ENCODE peak calls at places on chromosomes 7 and 10, in nine cellular contexts. W is skeletal muscle cell; D is BJ; Q is lung microvascular endothelial cell; E is activated T-helper 1 cell treated with anti-CD3 and anti-CD28 coated beads, Interleukin-12 subunit alpha, Interleukin-12 subunit beta, Interleukin-2, Interleukin-4 antibody, amounts not matched to agents 30 ng/mL and 10 ng/mL and 1 ng/mL, durations not matched to agents 14 hours and 24 hours and 36 hours; K is C1 segment of cervical spinal cord; X is AG04450; O is nucleus accumbens; G is ELR. S is an unnamed sample.

GRCh38 chr10:77244746-77245145 is 392.9 kb downstream of the KCNMA1 start:
- DNase-seq in W (no peak), D (no peak), Q (no peak), E (no peak), K (no peak), X (no peak), O (no peak), G (no peak), S (no peak)

GRCh38 chr7:76220185-76221057 is 18.7 kb downstream of the SRRM3 start:
- DNase-seq in W (peak), D (no peak), Q (no peak), E (no peak), K (no peak), X (no peak), O (peak), G (peak), S (no peak)

GRCh38 chr7:109226699-109227098 is 657.0 kb downstream of the DNAJB9 start:
- DNase-seq in W (no peak), D (no peak), Q (no peak), E (no peak), K (no peak), X (no peak), O (no peak), G (no peak), S (no peak)

GRCh38 chr7:139108256-139109187 is 998 bp downstream of the ZC3HAV1 start:
- DNase-seq in W (no peak), D (no peak), Q (peak), E (no peak), K (peak), X (no peak), O (no peak), G (peak), S (no peak)

GRCh38 chr10:70575874-70576802 is 26.4 kb downstream of the PRF1 start:
- DNase-seq in W (no peak), D (no peak), Q (no peak), E (no peak), K (no peak), X (no peak), O (no peak), G (peak), S (no peak)

GRCh38 chr10:133405272-133405671 is 11.3 kb downstream of the MTG1 start:
- DNase-seq in W (no peak), D (no peak), Q (no peak), E (no peak), K (no peak), X (no peak), O (no peak), G (peak), S (no peak)

GRCh38 chr10:14369881-14370280 is 39.2 kb upstream of the FRMD4A start:
- DNase-seq in W (no peak), D (no peak), Q (no peak), E (no peak), K (no peak), X (no peak), O (no peak), G (no peak), S (no peak)

GRCh38 chr7:5607958-5608656 is 173.4 kb downstream of the RNF216 start:
- DNase-seq in W (no peak), D (no peak), Q (peak), E (no peak), K (no peak), X (no peak), O (no peak), G (peak), S (no peak)

GRCh38 chr10:75967491-75967890 is 536.1 kb downstream of the LRMDA start:
- DNase-seq in W (no peak), D (no peak), Q (no peak), E (no peak), K (no peak), X (no peak), O (no peak), G (no peak), S (no peak)

GRCh38 chr10:119120413-119120867 is 16.5 kb downstream of the DENND10 start:
- DNase-seq in W (no peak), D (peak), Q (no peak), E (no peak), K (no peak), X (peak), O (no peak), G (peak), S (no peak)

GRCh38 chr7:150357771-150358427 is 10.7 kb upstream of the REPIN1 start:
- DNase-seq in W (no peak), D (no peak), Q (no peak), E (no peak), K (no peak), X (no peak), O (no peak), G (no peak), S (no peak)

GRCh38 chr7:112069879-112070321 is 136.3 kb downstream of the DOCK4 start:
- DNase-seq in W (no peak), D (no peak), Q (peak), E (no peak), K (no peak), X (no peak), O (no peak), G (peak), S (no peak)

GRCh38 chr10:112834661-112835060 is 115.4 kb upstream of the TCF7L2 start:
- DNase-seq in W (no peak), D (no peak), Q (peak), E (no peak), K (no peak), X (no peak), O (no peak), G (no peak), S (no peak)

GRCh38 chr10:62180677-62181076 is 88.0 kb downstream of the RTKN2 start:
- DNase-seq in W (no peak), D (no peak), Q (no peak), E (no peak), K (no peak), X (no peak), O (no peak), G (no peak), S (no peak)

GRCh38 chr7:26664735-26665420 is 199.5 kb downstream of the SKAP2 start:
- DNase-seq in W (no peak), D (no peak), Q (peak), E (no peak), K (no peak), X (no peak), O (no peak), G (peak), S (no peak)

S was measured in caudate nucleus.